ENCODE peak calls at places on chromosomes 6 and 20, in five cellular contexts. One of them, this sample, is unnamed.

GRCh38 chr6:129621252-129621651 is 88.7 kb downstream of the ARHGAP18 start:
- DNase-seq in neural progenitor cell: no peak
- DNase-seq in uterus: no peak
- DNase-seq in H9: peak; percentile 37
- DNase-seq in GM23248: no peak
- DNase-seq in this sample: peak; percentile 49

GRCh38 chr6:31858707-31859106 is 3.9 kb downstream of the NEU1 start:
- DNase-seq in neural progenitor cell: no peak
- DNase-seq in uterus: no peak
- DNase-seq in H9: no peak
- DNase-seq in GM23248: no peak
- DNase-seq in this sample: no peak

GRCh38 chr20:1734269-1734858 is 76.8 kb upstream of the SIRPG start:
- DNase-seq in neural progenitor cell: no peak
- DNase-seq in uterus: no peak
- DNase-seq in H9: no peak
- DNase-seq in GM23248: peak; percentile 62
- DNase-seq in this sample: no peak

GRCh38 chr6:132683543-132683942 is 24.6 kb upstream of the TAAR1 start:
- DNase-seq in neural progenitor cell: no peak
- DNase-seq in uterus: no peak
- DNase-seq in H9: no peak
- DNase-seq in GM23248: peak; percentile 85
- DNase-seq in this sample: no peak

GRCh38 chr20:58515240-58516212 is at the start of gene APCDD1L:
- DNase-seq in neural progenitor cell: peak; percentile 56
- DNase-seq in uterus: peak; percentile 24
- DNase-seq in H9: peak; percentile 74
- DNase-seq in GM23248: peak; percentile 87
- DNase-seq in this sample: no peak

GRCh38 chr6:14910692-14911547 is 334.9 kb upstream of the JARID2 start:
- DNase-seq in neural progenitor cell: no peak
- DNase-seq in uterus: no peak
- DNase-seq in H9: no peak
- DNase-seq in GM23248: no peak
- DNase-seq in this sample: no peak

GRCh38 chr6:25022140-25022553 is 86.4 kb upstream of the RIPOR2 start:
- DNase-seq in neural progenitor cell: no peak
- DNase-seq in uterus: no peak
- DNase-seq in H9: no peak
- DNase-seq in GM23248: peak; percentile 64
- DNase-seq in this sample: no peak

GRCh38 chr6:34355889-34356288 is 36.6 kb downstream of the NUDT3 start:
- DNase-seq in neural progenitor cell: no peak
- DNase-seq in uterus: no peak
- DNase-seq in H9: no peak
- DNase-seq in GM23248: no peak
- DNase-seq in this sample: no peak

GRCh38 chr6:30037182-30037788 is 23.8 kb upstream of the POLR1H start:
- DNase-seq in neural progenitor cell: peak; percentile 30
- DNase-seq in uterus: no peak
- DNase-seq in H9: no peak
- DNase-seq in GM23248: peak; percentile 49
- DNase-seq in this sample: no peak

GRCh38 chr6:107292570-107293285 is 166.6 kb downstream of the PDSS2 start:
- DNase-seq in neural progenitor cell: no peak
- DNase-seq in uterus: no peak
- DNase-seq in H9: no peak
- DNase-seq in GM23248: no peak
- DNase-seq in this sample: no peak

GRCh38 chr20:7094438-7094997 is 327.0 kb downstream of the BMP2 start:
- DNase-seq in neural progenitor cell: peak; percentile 74
- DNase-seq in uterus: no peak
- DNase-seq in H9: peak; percentile 50
- DNase-seq in GM23248: peak; percentile 29
- DNase-seq in this sample: no peak

GRCh38 chr6:165218816-165219215 is 90.6 kb downstream of the C6orf118 start:
- DNase-seq in neural progenitor cell: no peak
- DNase-seq in uterus: no peak
- DNase-seq in H9: no peak
- DNase-seq in GM23248: peak; percentile 94
- DNase-seq in this sample: no peak

GRCh38 chr6:56875523-56875922 is 79.4 kb upstream of the BEND6 start:
- DNase-seq in neural progenitor cell: no peak
- DNase-seq in uterus: no peak
- DNase-seq in H9: no peak
- DNase-seq in GM23248: no peak
- DNase-seq in this sample: no peak
- H3K27ac ChIP-seq in neural progenitor cell: no peak overlapping the region
- H3K27ac ChIP-seq in uterus: no peak overlapping the region
- H3K27ac ChIP-seq in H9: no peak overlapping the region
- H3K27ac ChIP-seq in GM23248: peak overlapping the region; percentile 63
- H3K27ac ChIP-seq in this sample: no peak overlapping the region

DNA sequence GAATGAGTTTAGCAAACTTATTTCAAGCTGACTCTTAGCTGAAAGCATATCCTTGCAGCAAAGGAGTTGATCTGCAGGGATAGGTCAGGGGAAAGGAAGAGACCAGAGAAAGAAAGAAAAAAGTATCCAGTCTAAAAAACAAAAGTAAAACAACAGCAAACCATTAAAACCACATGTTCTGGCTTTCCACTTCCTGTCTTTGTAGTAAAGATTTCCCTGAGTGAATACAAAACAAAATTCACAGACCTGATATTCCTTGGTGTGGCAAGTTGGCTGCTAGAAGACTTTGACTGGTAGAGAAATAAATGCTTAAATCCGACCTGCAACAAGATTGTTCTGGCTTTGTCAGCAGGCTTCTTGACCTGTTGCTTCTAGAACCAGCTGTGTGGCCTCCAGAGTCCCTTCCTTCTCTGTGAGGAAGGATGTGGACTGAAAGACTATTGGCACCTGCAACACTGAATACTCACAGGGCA is 23.4 kb upstream of the MCM3 start:
- DNase-seq in neural progenitor cell: no peak
- DNase-seq in uterus: no peak
- DNase-seq in H9: no peak
- DNase-seq in GM23248: no peak
- DNase-seq in this sample: peak; percentile 52
- H3K27ac ChIP-seq in neural progenitor cell: no peak overlapping the region
- H3K27ac ChIP-seq in uterus: no peak overlapping the region
- H3K27ac ChIP-seq in H9: no peak overlapping the region
- H3K27ac ChIP-seq in GM23248: no peak overlapping the region
- H3K27ac ChIP-seq in this sample: peak overlapping the region; percentile 82

DNA sequence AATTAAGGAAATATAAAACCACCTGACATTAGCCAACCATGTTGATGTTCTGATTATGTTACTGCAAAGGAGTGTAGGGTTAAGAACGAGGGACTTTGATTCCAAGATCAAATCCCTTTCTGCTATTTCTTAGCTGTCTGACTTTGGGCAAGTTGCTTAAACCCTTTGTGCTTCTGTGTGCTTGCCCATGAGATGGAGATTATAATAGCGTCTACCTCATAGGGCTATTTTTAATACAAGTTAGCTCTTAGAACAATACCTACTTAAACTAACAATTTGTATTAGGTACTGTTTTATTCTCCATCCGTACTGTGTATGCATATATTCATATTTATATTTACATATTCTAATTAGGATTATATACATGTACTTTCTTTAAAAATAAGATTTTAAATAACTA is 263.8 kb downstream of the ESR1 start:
- DNase-seq in neural progenitor cell: no peak
- DNase-seq in uterus: no peak
- DNase-seq in H9: no peak
- DNase-seq in GM23248: no peak
- DNase-seq in this sample: no peak
- H3K27ac ChIP-seq in neural progenitor cell: no peak overlapping the region
- H3K27ac ChIP-seq in uterus: no peak overlapping the region
- H3K27ac ChIP-seq in H9: no peak overlapping the region
- H3K27ac ChIP-seq in GM23248: no peak overlapping the region
- H3K27ac ChIP-seq in this sample: no peak overlapping the region

DNA sequence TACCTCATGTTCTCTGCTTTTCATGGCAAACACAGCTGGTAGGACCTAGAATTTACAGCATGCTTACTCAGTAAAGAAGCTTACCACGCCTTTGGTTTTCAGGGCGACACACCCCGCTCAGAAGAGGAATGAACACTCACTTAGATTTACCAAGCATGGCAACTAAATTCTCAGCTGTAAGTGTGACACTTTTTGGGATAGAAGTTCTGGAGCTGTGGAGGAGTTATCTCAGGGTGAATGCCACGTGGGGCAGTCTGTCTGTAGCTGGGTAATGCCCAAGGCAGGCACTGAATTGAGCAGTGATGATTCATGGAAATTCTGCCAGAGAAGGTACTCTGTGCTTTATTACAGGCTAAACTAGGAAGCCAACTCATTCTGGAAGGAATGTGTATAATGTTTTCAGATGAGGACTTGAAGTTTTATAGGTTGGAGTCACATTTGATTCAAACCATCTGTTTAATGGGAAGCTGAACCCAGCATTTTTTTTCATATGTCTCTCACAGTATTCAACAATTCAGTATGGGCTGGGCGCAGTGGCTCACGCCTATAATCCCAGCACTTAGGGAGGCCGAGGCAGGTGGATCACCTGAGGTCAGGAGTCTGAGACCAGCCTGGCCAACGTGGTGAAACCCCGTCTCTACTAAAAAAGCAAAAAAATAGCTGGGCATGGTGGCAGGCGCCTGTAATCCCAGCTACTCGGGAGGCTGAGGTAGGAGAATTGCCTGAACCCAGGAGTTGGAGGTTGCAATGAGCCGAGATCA is 3.5 kb upstream of the PRIM2 start:
- DNase-seq in neural progenitor cell: no peak
- DNase-seq in uterus: peak; percentile 77
- DNase-seq in H9: no peak
- DNase-seq in GM23248: peak; percentile 99
- DNase-seq in this sample: no peak
- H3K27ac ChIP-seq in neural progenitor cell: no peak overlapping the region
- H3K27ac ChIP-seq in uterus: peak overlapping the region; percentile 89
- H3K27ac ChIP-seq in H9: no peak overlapping the region
- H3K27ac ChIP-seq in GM23248: peak overlapping the region; percentile 91
- H3K27ac ChIP-seq in this sample: no peak overlapping the region

GRCh38 chr6:44235269-44235668 is 11.6 kb upstream of the HSP90AB1 start:
- DNase-seq in neural progenitor cell: no peak
- DNase-seq in uterus: no peak
- DNase-seq in H9: no peak
- DNase-seq in GM23248: no peak
- DNase-seq in this sample: no peak

GRCh38 chr6:44232676-44233559 is 9.5 kb downstream of the SLC29A1 start:
- DNase-seq in neural progenitor cell: no peak
- DNase-seq in uterus: no peak
- DNase-seq in H9: no peak
- DNase-seq in GM23248: no peak
- DNase-seq in this sample: no peak

GRCh38 chr6:44235891-44236516 is 10.9 kb upstream of the HSP90AB1 start:
- DNase-seq in neural progenitor cell: no peak
- DNase-seq in uterus: no peak
- DNase-seq in H9: no peak
- DNase-seq in GM23248: no peak
- DNase-seq in this sample: no peak

GRCh38 chr6:44234101-44235090 is 11.0 kb downstream of the SLC29A1 start:
- DNase-seq in neural progenitor cell: peak; percentile 87
- DNase-seq in uterus: peak; percentile 91
- DNase-seq in H9: peak; percentile 88
- DNase-seq in GM23248: peak; percentile 90
- DNase-seq in this sample: peak; percentile 74

DNA sequence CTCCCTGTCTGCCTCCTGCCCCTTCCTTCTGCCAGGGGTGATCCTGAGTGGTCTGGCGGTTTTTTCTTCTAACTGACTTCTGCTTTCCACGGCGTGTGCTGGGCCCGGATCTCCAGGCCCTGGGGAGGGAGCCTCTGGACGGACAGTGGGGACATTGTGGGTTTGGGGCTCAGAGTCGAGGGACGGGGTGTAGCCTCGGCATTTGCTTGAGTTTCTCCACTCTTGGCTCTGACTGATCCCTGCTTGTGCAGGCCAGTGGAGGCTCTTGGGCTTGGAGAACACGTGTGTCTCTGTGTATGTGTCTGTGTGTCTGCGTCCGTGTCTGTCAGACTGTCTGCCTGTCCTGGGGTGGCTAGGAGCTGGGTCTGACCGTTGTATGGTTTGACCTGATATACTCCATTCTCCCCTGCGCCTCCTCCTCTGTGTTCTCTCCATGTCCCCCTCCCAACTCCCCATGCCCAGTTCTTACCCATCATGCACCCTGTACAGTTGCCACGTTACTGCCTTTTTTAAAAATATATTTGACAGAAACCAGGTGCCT is 10.2 kb downstream of the SLC29A1 start:
- DNase-seq in neural progenitor cell: no peak
- DNase-seq in uterus: no peak
- DNase-seq in H9: no peak
- DNase-seq in GM23248: no peak
- DNase-seq in this sample: no peak
- H3K27ac ChIP-seq in neural progenitor cell: no peak overlapping the region
- H3K27ac ChIP-seq in uterus: peak overlapping the region; percentile 97
- H3K27ac ChIP-seq in H9: no peak overlapping the region
- H3K27ac ChIP-seq in GM23248: peak overlapping the region; percentile 82
- H3K27ac ChIP-seq in this sample: peak overlapping the region; percentile 30

GRCh38 chr20:11849976-11850670 is 67.6 kb upstream of the BTBD3 start:
- DNase-seq in neural progenitor cell: no peak
- DNase-seq in uterus: no peak
- DNase-seq in H9: no peak
- DNase-seq in GM23248: peak; percentile 91
- DNase-seq in this sample: no peak
- H3K27ac ChIP-seq in neural progenitor cell: no peak overlapping the region
- H3K27ac ChIP-seq in uterus: no peak overlapping the region
- H3K27ac ChIP-seq in H9: no peak overlapping the region
- H3K27ac ChIP-seq in GM23248: peak overlapping the region; percentile 56
- H3K27ac ChIP-seq in this sample: no peak overlapping the region

GRCh38 chr6:117521785-117522502 is 39.5 kb downstream of the DCBLD1 start:
- DNase-seq in neural progenitor cell: no peak
- DNase-seq in uterus: no peak
- DNase-seq in H9: no peak
- DNase-seq in GM23248: no peak
- DNase-seq in this sample: no peak
- H3K27ac ChIP-seq in neural progenitor cell: no peak overlapping the region
- H3K27ac ChIP-seq in uterus: no peak overlapping the region
- H3K27ac ChIP-seq in H9: no peak overlapping the region
- H3K27ac ChIP-seq in GM23248: no peak overlapping the region
- H3K27ac ChIP-seq in this sample: no peak overlapping the region

GRCh38 chr6:37783831-37784584 is 35.5 kb upstream of the ZFAND3 start:
- DNase-seq in neural progenitor cell: peak; percentile 48
- DNase-seq in uterus: peak; percentile 42
- DNase-seq in H9: no peak
- DNase-seq in GM23248: peak; percentile 75
- DNase-seq in this sample: peak; percentile 52
- H3K27ac ChIP-seq in neural progenitor cell: no peak overlapping the region
- H3K27ac ChIP-seq in uterus: peak overlapping the region; percentile 70
- H3K27ac ChIP-seq in H9: no peak overlapping the region
- H3K27ac ChIP-seq in GM23248: peak overlapping the region; percentile 36
- H3K27ac ChIP-seq in this sample: peak overlapping the region; percentile 27

This sample was measured in Peyer's patch.